ENCODE peak calls at places on chromosomes 3 and 15, in nine cellular contexts. H is endodermal cell; K is CD4-positive, alpha-beta T cell; B is cardiac muscle cell; P is left ventricle myocardium inferior; S is HCT116; V is breast epithelium; O is osteoblast; W is AG04450. E is an unnamed sample.

GRCh38 chr3:175057406-175057805 is 198.3 kb downstream of the NAALADL2 start:
- DNase-seq in H (no peak), K (no peak), B (no peak), P (no peak), S (no peak), V (no peak), O (no peak), W (no peak), E (no peak)

GRCh38 chr3:160612386-160613115 is 47.2 kb upstream of the KPNA4 start:
- DNase-seq in H (no peak), K (no peak), B (no peak), P (no peak), S (no peak), V (no peak), O (no peak), W (no peak), E (no peak)

GRCh38 chr3:44420676-44421075 is 56.8 kb downstream of the ZNF445 start:
- DNase-seq in H (no peak), K (no peak), B (no peak), P (no peak), S (no peak), V (no peak), O (no peak), W (no peak), E (no peak)

GRCh38 chr3:52073490-52073889 is 17.1 kb upstream of the DUSP7 start:
- DNase-seq in H (no peak), K (no peak), B (peak), P (no peak), S (no peak), V (no peak), O (no peak), W (no peak), E (no peak)

GRCh38 chr15:35142578-35142977 is 57.5 kb upstream of the NANOGP8 start:
- DNase-seq in H (peak), K (no peak), B (peak), P (no peak), S (no peak), V (no peak), O (no peak), W (no peak), E (no peak)

GRCh38 chr3:27452368-27453090 is 31.7 kb downstream of the SLC4A7 start:
- DNase-seq in H (no peak), K (no peak), B (no peak), P (no peak), S (no peak), V (no peak), O (no peak), W (no peak), E (no peak)

GRCh38 chr15:87211547-87211946 is 1045.0 kb downstream of the NTRK3 start:
- DNase-seq in H (no peak), K (no peak), B (no peak), P (no peak), S (no peak), V (no peak), O (no peak), W (no peak), E (no peak)

GRCh38 chr15:52018693-52019393 is at the start of gene MAPK6:
- DNase-seq in H (peak), K (peak), B (peak), P (peak), S (peak), V (peak), O (peak), W (peak), E (peak)

GRCh38 chr3:48142316-48142870 is 45.8 kb downstream of the CDC25A start:
- DNase-seq in H (no peak), K (no peak), B (no peak), P (no peak), S (no peak), V (no peak), O (no peak), W (no peak), E (peak)

GRCh38 chr15:56342653-56343052 is 22.6 kb upstream of the TEX9 start:
- DNase-seq in H (no peak), K (no peak), B (peak), P (no peak), S (no peak), V (no peak), O (no peak), W (no peak), E (no peak)

GRCh38 chr15:77550275-77551251 is 82.1 kb downstream of the LINGO1 start:
- DNase-seq in H (no peak), K (no peak), B (no peak), P (no peak), S (no peak), V (no peak), O (peak), W (no peak), E (no peak)

GRCh38 chr3:63037116-63037515 is 161.9 kb upstream of the CADPS start:
- DNase-seq in H (no peak), K (no peak), B (no peak), P (no peak), S (no peak), V (no peak), O (no peak), W (no peak), E (no peak)

GRCh38 chr15:100718075-100718980 is 115.9 kb downstream of the ASB7 start:
- DNase-seq in H (no peak), K (no peak), B (no peak), P (no peak), S (no peak), V (peak), O (peak), W (no peak), E (no peak)

DNA sequence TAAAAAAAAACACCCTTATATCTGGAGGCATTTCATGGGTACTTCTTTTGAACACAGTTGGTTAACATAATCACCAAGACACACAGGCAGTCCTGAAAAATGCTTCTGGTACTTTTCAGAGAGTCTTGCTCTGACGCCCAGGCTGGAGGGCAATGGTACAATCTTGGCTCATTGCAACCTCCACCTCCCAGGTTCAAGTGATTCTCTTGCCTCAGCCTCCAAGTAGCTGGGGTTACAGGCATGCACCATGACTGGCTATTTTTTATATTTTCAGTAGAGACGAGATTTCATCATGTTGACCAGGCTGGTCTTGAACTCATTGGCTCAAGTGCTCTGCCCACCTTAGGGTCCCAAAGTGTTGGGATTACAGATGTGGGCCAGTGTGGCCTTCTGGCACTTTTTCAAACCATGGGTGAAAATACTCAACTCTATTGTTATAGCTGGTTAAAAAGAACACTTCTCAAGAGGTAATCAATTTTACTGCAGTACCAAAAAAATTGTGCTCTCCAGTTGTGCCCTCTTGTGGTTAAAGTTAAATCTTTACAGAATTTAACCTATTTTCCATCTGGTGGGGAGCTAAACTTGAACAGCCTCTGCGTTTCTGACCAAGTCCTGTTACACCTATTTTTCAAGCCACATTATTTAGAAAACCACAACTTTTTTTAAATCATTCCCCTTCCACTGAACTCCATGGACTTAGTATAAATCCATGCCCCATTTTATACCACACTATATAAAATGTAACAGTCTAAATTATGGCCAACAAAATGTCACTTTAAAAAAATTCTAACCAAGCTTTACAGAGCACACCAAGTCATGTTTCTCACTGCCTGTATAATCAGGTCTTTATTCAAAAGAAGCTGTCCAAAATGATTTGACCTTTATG is 1.2 kb upstream of the SNAPC5 start:
- DNase-seq in H (no peak), K (no peak), B (peak), P (no peak), S (no peak), V (no peak), O (no peak), W (no peak), E (no peak)
- TF ChIP-seq CTCF in H (peak), K (peak), B (peak), P (peak), S (peak), V (no peak), O (peak), W (peak), E (peak)

GRCh38 chr3:196645091-196645490 is 5.6 kb downstream of the NRROS start:
- DNase-seq in H (no peak), K (no peak), B (no peak), P (no peak), S (no peak), V (no peak), O (peak), W (no peak), E (no peak)
- H3K27ac ChIP-seq in H (no peak), K (no peak), B (no peak), P (no peak), S (no peak), V (no peak), O (no peak), W (no peak), E (no peak)

GRCh38 chr3:182248349-182248880 is 536.7 kb downstream of the SOX2 start:
- DNase-seq in H (no peak), K (no peak), B (no peak), P (no peak), S (peak), V (no peak), O (no peak), W (no peak), E (no peak)
- TF ChIP-seq CTCF in H (peak), K (no peak), B (no peak), P (no peak), S (peak), V (no peak), O (no peak), W (no peak), E (no peak)

GRCh38 chr3:184748219-184749135 is 36.6 kb upstream of the MAGEF1 start:
- DNase-seq in H (peak), K (no peak), B (no peak), P (no peak), S (peak), V (no peak), O (no peak), W (no peak), E (peak)
- H3K27ac ChIP-seq in H (no peak), K (no peak), B (peak), P (no peak), S (no peak), V (no peak), O (no peak), W (no peak), E (no peak)